ENCODE peak calls at places on chromosomes 2 and 18, in eight cellular contexts. T, S, L, E, X, Y, W and C are unnamed samples.

GRCh38 chr2:47386551-47386950 is 16.4 kb upstream of the MSH2 start:
- ATAC-seq in T (no peak), S (no peak), L (no peak), E (no peak), X (no peak), Y (no peak), W (no peak), C (no peak)

GRCh38 chr18:43484710-43485109 is 207.4 kb upstream of the SYT4 start:
- ATAC-seq in T (no peak), S (no peak), L (no peak), E (no peak), X (no peak), Y (no peak), W (no peak), C (no peak)

GRCh38 chr2:116413659-116414058 is 1400.8 kb upstream of the DDX18 start:
- ATAC-seq in T (no peak), S (no peak), L (no peak), E (no peak), X (no peak), Y (no peak), W (no peak), C (no peak)

GRCh38 chr18:78721281-78721949 is 258.2 kb upstream of the SALL3 start:
- ATAC-seq in T (no peak), S (no peak), L (no peak), E (no peak), X (no peak), Y (no peak), W (no peak), C (no peak)

GRCh38 chr2:133574620-133575019 is 6.4 kb upstream of the NCKAP5 start:
- ATAC-seq in T (no peak), S (no peak), L (no peak), E (no peak), X (no peak), Y (no peak), W (no peak), C (no peak)

GRCh38 chr2:196513796-196514526 is 125.6 kb upstream of the CCDC150 start:
- ATAC-seq in T (no peak), S (no peak), L (no peak), E (no peak), X (no peak), Y (no peak), W (peak; percentile 27), C (no peak)

GRCh38 chr2:60675309-60675708 is 80.8 kb upstream of the PAPOLG start:
- ATAC-seq in T (no peak), S (no peak), L (no peak), E (no peak), X (no peak), Y (no peak), W (peak; percentile 17), C (peak; percentile 11)

GRCh38 chr2:71675296-71675695 is 221.9 kb downstream of the DYSF start:
- ATAC-seq in T (peak; percentile 48), S (no peak), L (peak; percentile 95), E (no peak), X (no peak), Y (no peak), W (no peak), C (no peak)

GRCh38 chr2:231626449-231626848 is 33.8 kb downstream of the TEX44 start:
- ATAC-seq in T (no peak), S (no peak), L (peak; percentile 48), E (no peak), X (no peak), Y (no peak), W (no peak), C (no peak)